ENCODE peak calls at places on chromosomes 3 and 15, in five cellular contexts. U is PC-3, V is hepatocyte, L is OCI-LY7, Q is GM23338. A is an unnamed sample.

GRCh38 chr3:5494913-5495519 is 307.5 kb downstream of the EDEM1 start:
- DNase-seq in Q (no peak), U (no peak), V (no peak), L (no peak), A (no peak)

GRCh38 chr15:82414536-82415191 is 15.0 kb upstream of the GOLGA6L9 start:
- DNase-seq in U (peak), V (peak), Q (no peak), L (no peak), A (no peak)

GRCh38 chr15:89129123-89129815 is 41.0 kb downstream of the ABHD2 start:
- DNase-seq in L (peak), Q (peak), U (peak), V (peak), A (peak)

GRCh38 chr3:150765949-150766720 is 3.2 kb upstream of the SIAH2 start:
- DNase-seq in U (peak), L (peak), Q (peak), V (no peak), A (peak)

GRCh38 chr3:125280966-125281365 is 68.4 kb upstream of the SLC12A8 start:
- DNase-seq in U (no peak), Q (peak), V (no peak), L (no peak), A (peak)

GRCh38 chr3:132318451-132318850 is 1.2 kb downstream of the ACP3 start:
- DNase-seq in L (no peak), Q (no peak), V (no peak), U (peak), A (peak)

GRCh38 chr3:14989943-14990753 is 42.8 kb downstream of the NR2C2 start:
- DNase-seq in Q (peak), U (no peak), V (peak), L (no peak), A (peak)

GRCh38 chr15:24944939-24945338 is 9.8 kb upstream of the SNRPN start:
- DNase-seq in Q (no peak), U (peak), V (peak), L (no peak), A (no peak)

GRCh38 chr3:174423936-174424335 is 435.2 kb upstream of the NAALADL2 start:
- DNase-seq in Q (no peak), U (no peak), L (no peak), V (no peak), A (no peak)

GRCh38 chr15:67175643-67176071 is 78.8 kb downstream of the AAGAB start:
- DNase-seq in V (peak), U (no peak), L (no peak), Q (no peak), A (peak)

GRCh38 chr15:51203797-51204196 is 109.1 kb upstream of the TNFAIP8L3 start:
- DNase-seq in V (no peak), L (no peak), Q (no peak), U (peak), A (peak)

GRCh38 chr15:70512772-70513362 is 250.5 kb downstream of the UACA start:
- DNase-seq in V (no peak), Q (peak), L (peak), U (peak), A (peak)

GRCh38 chr3:185874119-185874518 is 49.3 kb upstream of the IGF2BP2 start:
- DNase-seq in V (no peak), U (no peak), Q (peak), L (no peak), A (no peak)

GRCh38 chr3:5126586-5126985 is 4.5 kb downstream of the ARL8B start:
- DNase-seq in V (peak), L (no peak), Q (no peak), U (no peak), A (peak)

DNA sequence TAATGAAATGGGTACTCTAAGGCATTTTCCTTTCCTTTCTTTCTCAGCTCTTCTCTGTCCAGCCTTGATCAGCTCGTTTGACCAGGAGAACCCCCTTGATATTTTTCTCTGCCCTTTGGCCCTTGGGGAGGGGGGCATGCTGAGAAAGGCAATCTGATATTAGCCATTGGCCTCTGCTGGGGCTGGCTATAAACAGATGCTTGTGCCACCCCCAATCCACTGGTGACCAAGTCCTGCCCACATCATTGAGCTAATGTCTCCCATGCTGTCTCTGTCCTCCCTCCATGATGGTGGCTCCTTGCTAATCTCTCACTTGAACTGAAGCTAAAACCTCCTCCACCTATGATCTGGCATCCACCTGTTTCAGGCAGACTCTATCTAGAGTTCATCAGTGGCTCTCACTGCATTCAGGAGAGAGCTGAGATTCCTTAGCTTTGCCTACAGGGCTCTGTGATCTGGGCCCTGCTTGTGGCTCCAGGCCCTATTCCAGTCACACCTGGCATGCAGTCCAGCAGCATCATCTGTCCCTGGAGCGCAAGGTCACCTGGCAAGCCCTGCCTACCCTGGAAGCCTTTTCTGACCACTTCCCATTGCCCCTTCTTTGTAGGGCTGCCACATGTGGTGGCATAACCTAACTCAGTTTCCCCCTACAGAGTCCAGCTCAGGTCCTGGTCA is 115.3 kb upstream of the PLXNA1 start:
- DNase-seq in L (no peak), Q (no peak), V (no peak), U (no peak), A (no peak)
- TF ChIP-seq EZH2phosphoT487 in L (no peak), Q (no peak), V (no peak), U (no peak), A (no peak)

GRCh38 chr3:57992430-57993213 is 15.6 kb upstream of the FLNB start:
- DNase-seq in U (no peak), V (peak), Q (no peak), L (no peak), A (no peak)
- H2AFZ ChIP-seq in U (peak), V (peak), Q (peak), L (no peak), A (no peak)

GRCh38 chr3:71146673-71147072 is 436.9 kb downstream of the FOXP1 start:
- DNase-seq in L (no peak), Q (peak), U (no peak), V (no peak), A (no peak)
- TF ChIP-seq EZH2phosphoT487 in L (no peak), Q (no peak), U (no peak), V (no peak), A (no peak)

GRCh38 chr15:46265664-46266063 is 630.8 kb downstream of the SQOR start:
- DNase-seq in V (peak), Q (no peak), U (no peak), L (no peak), A (no peak)
- H2AFZ ChIP-seq in V (no peak), Q (no peak), U (no peak), L (no peak), A (no peak)

DNA sequence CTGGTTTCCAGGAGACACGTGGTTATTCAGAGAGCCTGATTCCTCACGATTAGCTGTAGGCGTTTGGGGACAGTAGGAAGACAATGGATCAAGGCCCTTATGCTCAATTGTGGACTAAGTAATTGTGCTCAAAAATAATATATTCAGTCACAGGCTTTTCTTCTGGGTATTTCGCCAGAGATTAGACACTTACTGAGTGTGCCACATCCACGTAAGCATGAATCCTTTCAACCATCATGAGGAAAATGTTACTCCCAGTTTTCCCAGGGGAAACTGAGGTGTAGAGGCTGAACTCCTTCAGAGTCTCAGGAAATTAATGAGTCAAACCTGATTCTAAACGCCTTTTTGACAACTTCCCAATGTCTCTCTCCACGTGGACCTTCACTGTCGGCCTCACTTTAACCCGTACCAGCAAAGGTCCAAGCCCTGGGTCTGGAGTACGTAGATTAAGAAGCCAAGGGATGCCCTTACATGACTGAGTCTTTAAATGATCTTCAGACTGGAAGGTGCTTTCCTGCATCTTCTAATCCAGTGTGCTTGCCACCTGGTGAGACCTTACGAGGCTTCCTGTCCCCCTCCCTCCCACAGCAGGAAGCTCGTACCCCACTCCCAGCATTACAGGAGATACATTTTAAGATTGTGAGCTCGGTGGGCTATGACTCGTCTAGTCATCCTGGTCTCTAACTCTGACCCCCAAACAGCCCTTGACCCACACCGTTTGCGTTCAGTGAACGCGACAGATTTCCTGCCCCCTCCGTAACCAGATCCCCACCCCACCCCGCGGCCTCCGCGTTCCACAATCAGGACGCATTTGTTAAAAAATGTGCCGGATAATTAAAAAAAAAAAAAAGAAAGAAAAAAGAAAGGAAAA is 1.7 kb downstream of the PKM start:
- DNase-seq in Q (peak), V (no peak), L (peak), U (no peak), A (peak)
- TF ChIP-seq EZH2phosphoT487 in Q (no peak), V (no peak), L (no peak), U (no peak), A (no peak)

GRCh38 chr15:48896775-48897143 is 18.8 kb downstream of the EID1 start:
- DNase-seq in V (no peak), L (no peak), U (no peak), Q (no peak), A (no peak)
- H2AFZ ChIP-seq in V (peak), L (no peak), U (no peak), Q (peak), A (peak)

GRCh38 chr3:112644453-112644852 is 3.5 kb upstream of the CCDC80 start:
- DNase-seq in U (no peak), L (no peak), V (no peak), Q (peak), A (no peak)

GRCh38 chr3:112649478-112649735 is 8.5 kb upstream of the CCDC80 start:
- DNase-seq in V (no peak), Q (no peak), L (no peak), U (peak), A (peak)

GRCh38 chr3:112646623-112647022 is 5.7 kb upstream of the CCDC80 start:
- DNase-seq in Q (peak), U (peak), L (no peak), V (no peak), A (no peak)

GRCh38 chr3:112650472-112650871 is 9.5 kb upstream of the CCDC80 start:
- DNase-seq in L (no peak), V (no peak), U (no peak), Q (no peak), A (peak)

GRCh38 chr3:112647122-112647521 is 6.2 kb upstream of the CCDC80 start:
- DNase-seq in V (peak), U (peak), Q (peak), L (no peak), A (peak)
- TF ChIP-seq EZH2phosphoT487 in V (no peak), U (no peak), Q (no peak), L (no peak), A (no peak)

DNA sequence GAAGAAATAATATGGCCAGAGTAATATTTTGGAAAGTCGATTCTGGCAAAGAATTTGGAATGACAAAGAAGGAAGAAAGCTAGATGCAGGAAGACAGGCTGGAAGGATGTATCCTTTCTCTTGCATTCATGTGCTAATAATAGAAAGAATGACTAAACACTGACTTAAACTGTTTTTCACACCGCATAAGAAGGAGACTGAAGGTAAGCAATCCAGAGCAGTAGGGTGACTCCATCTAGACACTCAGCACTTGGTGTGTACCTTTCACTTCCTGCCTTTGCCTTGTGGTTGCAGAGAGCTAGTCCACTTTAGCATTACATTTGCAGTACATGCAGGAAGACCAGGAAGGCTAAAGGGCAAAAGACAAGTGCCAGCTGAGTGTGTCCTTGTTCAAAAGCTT is 234.6 kb downstream of the RBMS3 start:
- DNase-seq in V (no peak), L (peak), U (peak), Q (peak), A (peak)
- H2AFZ ChIP-seq in V (no peak), L (no peak), U (no peak), Q (no peak), A (no peak)

DNA sequence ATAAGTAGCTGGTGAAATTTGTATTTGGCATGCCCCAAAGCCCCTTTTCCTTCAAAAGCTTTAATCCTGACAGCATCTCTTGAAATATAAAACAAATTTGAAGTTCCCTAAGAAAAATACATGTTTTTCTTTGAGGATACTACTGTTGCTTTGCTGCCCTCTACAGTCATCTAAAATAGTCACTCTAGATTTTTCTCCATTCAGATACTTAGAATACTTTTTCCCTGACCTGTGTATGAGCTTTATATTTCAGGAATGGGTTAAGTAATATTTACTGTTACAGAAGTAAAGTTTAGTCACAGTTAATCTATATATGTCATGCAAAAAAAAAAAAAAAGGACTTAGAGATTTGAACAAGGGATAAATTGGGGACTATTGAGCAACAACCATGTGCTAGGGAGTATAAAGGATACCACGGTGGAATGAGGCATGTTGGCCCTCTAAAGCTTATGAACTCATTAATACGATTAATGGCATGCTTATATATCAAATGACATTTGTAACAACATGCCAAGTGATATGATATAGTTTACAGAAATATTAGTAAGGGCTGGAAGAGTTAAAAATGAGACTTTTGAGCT is 8.8 kb downstream of the NECTIN3 start:
- DNase-seq in V (peak), U (peak), L (peak), Q (peak), A (peak)
- TF ChIP-seq EZH2phosphoT487 in V (no peak), U (no peak), L (no peak), Q (no peak), A (no peak)

DNA sequence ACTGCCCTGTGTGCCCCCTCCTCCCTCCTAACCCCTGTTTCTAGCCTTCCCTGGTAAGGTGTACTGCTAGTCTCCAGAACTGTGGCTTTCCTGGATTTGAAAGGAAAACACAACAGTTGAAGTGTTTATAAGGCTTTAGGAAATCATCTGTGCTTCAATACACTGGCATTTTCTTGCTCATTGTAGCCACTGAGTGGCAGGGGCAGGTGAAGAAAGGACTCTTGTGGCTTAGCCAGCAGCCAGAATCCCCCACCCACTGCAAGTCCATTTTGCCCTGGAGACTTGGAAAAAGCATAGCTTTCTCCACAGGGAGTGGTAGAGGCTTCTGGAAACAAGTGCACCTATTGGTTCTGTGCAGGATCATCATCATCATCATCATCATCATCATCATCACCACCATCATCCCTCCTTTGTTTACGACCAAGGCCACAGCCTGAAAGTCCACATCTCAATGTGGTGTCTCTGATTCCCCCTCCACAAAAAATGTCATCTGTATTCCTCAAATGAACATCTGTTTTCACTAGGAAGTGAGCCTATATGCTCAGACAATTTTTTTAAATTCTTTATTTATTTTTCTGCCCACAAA is 33.4 kb downstream of the AQP9 start:
- DNase-seq in Q (no peak), V (no peak), U (no peak), L (no peak), A (no peak)
- H2AFZ ChIP-seq in Q (no peak), V (no peak), U (no peak), L (no peak), A (no peak)